ENCODE peak calls at places on chromosome 16, in seven cellular contexts. D, V, O, R, K, E and Y are unnamed samples.
A peak's percentile ranks its signal among the peaks of the same experiment; 100 is the strongest.

GRCh38 chr16:52407778-52408177 is 139.2 kb downstream of the TOX3 start:
- DNase-seq in D (no peak), V (no peak), O (no peak), R (no peak), K (no peak), E (no peak), Y (peak; percentile 60)

GRCh38 chr16:85005278-85006069 is 5.9 kb downstream of the ZDHHC7 start:
- DNase-seq in D (no peak), V (peak; percentile 37), O (no peak), R (peak; percentile 15), K (no peak), E (no peak), Y (peak; percentile 87)

GRCh38 chr16:53495325-53495724 is 7.7 kb downstream of the AKTIP start:
- DNase-seq in D (no peak), V (no peak), O (no peak), R (no peak), K (no peak), E (no peak), Y (no peak)

GRCh38 chr16:10668322-10669045 is 26.2 kb downstream of the TEKT5 start:
- DNase-seq in D (peak; percentile 33), V (no peak), O (no peak), R (no peak), K (no peak), E (no peak), Y (no peak)

GRCh38 chr16:77782694-77783093 is 5.7 kb upstream of the VAT1L start:
- DNase-seq in D (no peak), V (no peak), O (no peak), R (no peak), K (no peak), E (no peak), Y (no peak)

GRCh38 chr16:11582157-11582814 is 4.4 kb downstream of the LITAF start:
- DNase-seq in D (no peak), V (no peak), O (no peak), R (no peak), K (no peak), E (no peak), Y (no peak)

GRCh38 chr16:67445441-67445912 is 14.6 kb downstream of the HSD11B2 start:
- DNase-seq in D (no peak), V (peak; percentile 5), O (peak; percentile 74), R (no peak), K (peak; percentile 8), E (peak; percentile 65), Y (no peak)

GRCh38 chr16:67844441-67844840 is 2.3 kb upstream of the NUTF2 start:
- DNase-seq in D (no peak), V (no peak), O (no peak), R (no peak), K (no peak), E (no peak), Y (peak; percentile 69)

GRCh38 chr16:25151996-25152395 is 40.5 kb downstream of the LCMT1 start:
- DNase-seq in D (no peak), V (no peak), O (no peak), R (no peak), K (no peak), E (no peak), Y (no peak)

GRCh38 chr16:66308096-66308495 is 58.4 kb upstream of the CDH5 start:
- DNase-seq in D (no peak), V (no peak), O (no peak), R (no peak), K (no peak), E (no peak), Y (no peak)

GRCh38 chr16:68590201-68590994 is 51.3 kb downstream of the ZFP90 start:
- DNase-seq in D (peak; percentile 74), V (peak; percentile 64), O (peak; percentile 16), R (peak; percentile 77), K (peak; percentile 66), E (no peak), Y (peak; percentile 61)

GRCh38 chr16:12356622-12357365 is 380.3 kb downstream of the SNX29 start:
- DNase-seq in D (no peak), V (no peak), O (no peak), R (no peak), K (no peak), E (no peak), Y (no peak)

GRCh38 chr16:56985288-56985961 is 3.9 kb upstream of the NLRC5 start:
- DNase-seq in D (peak; percentile 57), V (peak; percentile 70), O (peak; percentile 62), R (peak; percentile 58), K (peak; percentile 72), E (peak; percentile 84), Y (peak; percentile 80)

GRCh38 chr16:12901597-12902436 is at the start of gene SHISA9:
- DNase-seq in D (no peak), V (no peak), O (no peak), R (no peak), K (no peak), E (no peak), Y (no peak)

GRCh38 chr16:65065031-65065430 is 56.8 kb downstream of the CDH11 start:
- DNase-seq in D (no peak), V (no peak), O (no peak), R (no peak), K (no peak), E (no peak), Y (no peak)

GRCh38 chr16:66364117-66364958 is 2.2 kb upstream of the CDH5 start:
- DNase-seq in D (no peak), V (peak; percentile 32), O (peak; percentile 62), R (peak; percentile 65), K (peak; percentile 38), E (peak; percentile 82), Y (peak; percentile 58)

GRCh38 chr16:85461814-85462404 is 151.2 kb upstream of the GSE1 start:
- DNase-seq in D (no peak), V (no peak), O (no peak), R (peak; percentile 75), K (no peak), E (no peak), Y (no peak)

GRCh38 chr16:11278681-11279628 is 2.2 kb downstream of the PRM1 start:
- DNase-seq in D (no peak), V (no peak), O (no peak), R (no peak), K (no peak), E (no peak), Y (no peak)

GRCh38 chr16:27287887-27288286 is 19.3 kb upstream of the NSMCE1 start:
- DNase-seq in D (no peak), V (no peak), O (no peak), R (no peak), K (no peak), E (peak; percentile 31), Y (no peak)

GRCh38 chr16:56684926-56685590 is 2.8 kb downstream of the MT1X start:
- DNase-seq in D (no peak), V (no peak), O (no peak), R (no peak), K (no peak), E (no peak), Y (peak; percentile 37)

GRCh38 chr16:81371106-81371505 is 56.3 kb downstream of the GAN start:
- DNase-seq in D (no peak), V (no peak), O (no peak), R (no peak), K (no peak), E (no peak), Y (peak; percentile 72)

GRCh38 chr16:2964416-2965223 is 545 bp downstream of the KREMEN2 start:
- DNase-seq in D (peak; percentile 39), V (peak; percentile 7), O (no peak), R (peak; percentile 57), K (peak; percentile 58), E (no peak), Y (peak; percentile 39)

GRCh38 chr16:50072730-50073129 is 7.0 kb downstream of the HEATR3 start:
- DNase-seq in D (no peak), V (no peak), O (no peak), R (no peak), K (no peak), E (no peak), Y (no peak)
- H3K36me3 ChIP-seq in D (peaks cover 60% of the 10 kb centered on the region), V (no peaks in the 10 kb centered on the region), O (peaks cover 45% of the 10 kb centered on the region), R (peaks cover 51% of the 10 kb centered on the region), K (no peaks in the 10 kb centered on the region), E (peaks cover 62% of the 10 kb centered on the region), Y (peaks cover 5% of the 10 kb centered on the region)

DNA sequence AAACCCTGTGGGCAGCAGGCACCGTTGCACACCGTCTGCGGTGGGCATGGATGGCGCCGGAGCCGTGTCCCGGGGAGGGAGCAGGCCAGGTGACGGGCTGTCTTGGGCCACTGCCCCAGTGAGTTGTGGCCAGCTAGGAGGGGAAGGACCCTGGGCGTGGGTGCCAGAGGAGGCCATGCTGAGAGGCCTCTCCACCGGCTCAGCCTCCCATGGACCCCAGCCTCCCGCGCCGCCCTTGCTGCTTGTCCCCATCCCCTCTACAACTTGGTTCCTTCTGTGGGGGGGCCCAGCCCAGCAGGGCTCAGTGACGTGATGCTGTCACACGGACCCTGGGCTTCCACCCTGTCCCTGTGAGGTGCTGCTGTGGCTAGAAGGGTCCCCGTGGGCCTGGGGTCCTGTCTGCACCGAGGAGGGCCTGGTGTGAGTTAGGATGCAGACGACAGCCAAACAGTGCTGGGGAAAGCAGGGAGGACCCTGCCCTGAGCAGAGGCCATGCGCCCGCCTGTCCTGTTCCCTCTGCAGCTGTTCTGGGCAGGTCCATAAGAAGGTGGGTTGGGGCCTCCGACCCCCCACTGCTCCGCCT is 11.3 kb downstream of the UBE2I start:
- DNase-seq in D (no peak), V (no peak), O (no peak), R (no peak), K (no peak), E (no peak), Y (no peak)
- H3K36me3 ChIP-seq in D (peaks cover 100% of the 10 kb centered on the region), V (peaks cover 47% of the 10 kb centered on the region), O (peaks cover 97% of the 10 kb centered on the region), R (peaks cover 98% of the 10 kb centered on the region), K (peaks cover 60% of the 10 kb centered on the region), E (peaks cover 98% of the 10 kb centered on the region), Y (peaks cover 43% of the 10 kb centered on the region)

GRCh38 chr16:89906141-89907025 is 12.3 kb upstream of the MC1R start:
- DNase-seq in D (no peak), V (no peak), O (no peak), R (no peak), K (no peak), E (no peak), Y (no peak)

GRCh38 chr16:89903908-89904515 is 14.7 kb upstream of the MC1R start:
- DNase-seq in D (no peak), V (no peak), O (no peak), R (no peak), K (no peak), E (no peak), Y (no peak)

GRCh38 chr16:89907055-89907814 is 11.4 kb upstream of the MC1R start:
- DNase-seq in D (no peak), V (no peak), O (no peak), R (no peak), K (no peak), E (no peak), Y (no peak)

GRCh38 chr16:89904606-89905510 is 13.8 kb upstream of the MC1R start:
- DNase-seq in D (no peak), V (no peak), O (no peak), R (no peak), K (no peak), E (no peak), Y (peak; percentile 29)

GRCh38 chr16:89905511-89906140 is 13.0 kb upstream of the MC1R start:
- DNase-seq in D (no peak), V (no peak), O (no peak), R (no peak), K (no peak), E (no peak), Y (no peak)
- H3K36me3 ChIP-seq in D (peaks cover 83% of the 10 kb centered on the region), V (peaks cover 7% of the 10 kb centered on the region), O (peaks cover 62% of the 10 kb centered on the region), R (peaks cover 68% of the 10 kb centered on the region), K (peaks cover 36% of the 10 kb centered on the region), E (peaks cover 67% of the 10 kb centered on the region), Y (peaks cover 40% of the 10 kb centered on the region)

DNA sequence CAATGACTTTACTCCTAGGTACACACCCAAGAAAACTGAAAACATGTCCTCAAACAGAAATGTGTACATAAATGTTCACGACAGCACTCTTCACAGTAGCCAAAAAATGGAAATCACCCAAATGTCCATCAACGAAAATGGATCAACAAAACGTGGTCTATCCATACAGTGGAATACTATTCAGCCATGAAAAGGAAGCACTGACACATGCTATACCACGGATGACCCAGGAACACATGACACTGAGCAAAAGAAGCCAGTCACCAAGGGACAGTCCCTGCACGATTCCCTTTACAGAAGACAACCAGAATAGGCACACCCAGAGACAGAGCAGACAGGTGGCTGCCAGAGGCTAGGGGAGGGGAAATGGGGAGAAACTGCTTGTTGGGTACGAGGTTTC is 11.3 kb downstream of the ZNF500 start:
- DNase-seq in D (no peak), V (no peak), O (no peak), R (no peak), K (no peak), E (no peak), Y (no peak)
- H3K36me3 ChIP-seq in D (peaks cover 100% of the 10 kb centered on the region), V (peaks cover 3% of the 10 kb centered on the region), O (peaks cover 100% of the 10 kb centered on the region), R (peaks cover 99% of the 10 kb centered on the region), K (peaks cover 50% of the 10 kb centered on the region), E (peaks cover 97% of the 10 kb centered on the region), Y (peaks cover 28% of the 10 kb centered on the region)